ENCODE peak calls at places on chromosomes 12 and 14, in eight cellular contexts. P is brain microvascular endothelial cell, G is BJ, V is IMR-90, J is psoas muscle, F is MM.1S, N is astrocyte of the spinal cord, E is A549. K is an unnamed sample.

GRCh38 chr12:62032838-62033237 is 227.4 kb upstream of the USP15 start:
- DNase-seq in N (no peak), V (no peak), P (no peak), J (no peak), E (no peak), G (peak), F (no peak), K (no peak)

GRCh38 chr12:104059963-104060362 is 4.4 kb upstream of the HCFC2 start:
- DNase-seq in N (no peak), V (no peak), J (no peak), P (no peak), G (no peak), E (no peak), F (no peak), K (no peak)

GRCh38 chr12:68863109-68863770 is 55.3 kb downstream of the MDM2 start:
- DNase-seq in E (no peak), G (no peak), P (no peak), J (no peak), V (no peak), F (no peak), N (no peak), K (no peak)

GRCh38 chr12:79983492-79983891 is 48.6 kb upstream of the PPP1R12A start:
- DNase-seq in G (peak), E (peak), V (peak), F (no peak), N (peak), P (peak), J (no peak), K (peak)

GRCh38 chr14:89139404-89140247 is 277.4 kb downstream of the FOXN3 start:
- DNase-seq in E (no peak), P (no peak), N (no peak), G (no peak), J (no peak), V (no peak), F (no peak), K (no peak)

GRCh38 chr12:70744133-70744532 is 106.9 kb upstream of the PTPRB start:
- DNase-seq in G (no peak), E (no peak), F (no peak), V (no peak), J (no peak), P (no peak), N (no peak), K (peak)

GRCh38 chr12:50642035-50642451 is 121.9 kb upstream of the ATF1 start:
- DNase-seq in E (peak), G (no peak), F (no peak), N (peak), P (peak), J (no peak), V (peak), K (peak)

GRCh38 chr12:90090929-90091651 is 382.5 kb upstream of the ATP2B1 start:
- DNase-seq in G (peak), P (peak), J (peak), F (no peak), V (peak), E (peak), N (peak), K (peak)

GRCh38 chr12:11059784-11060183 is 2.3 kb downstream of the TAS2R46 start:
- DNase-seq in P (no peak), F (no peak), J (no peak), N (peak), E (no peak), V (peak), G (no peak), K (peak)

GRCh38 chr14:80313806-80314205 is 102.5 kb upstream of the DIO2 start:
- DNase-seq in G (peak), N (peak), E (no peak), P (no peak), F (no peak), V (peak), J (no peak), K (no peak)

GRCh38 chr12:92002673-92003382 is 142.8 kb downstream of the BTG1 start:
- DNase-seq in P (no peak), J (no peak), E (no peak), F (no peak), G (no peak), V (no peak), N (no peak), K (no peak)

DNA sequence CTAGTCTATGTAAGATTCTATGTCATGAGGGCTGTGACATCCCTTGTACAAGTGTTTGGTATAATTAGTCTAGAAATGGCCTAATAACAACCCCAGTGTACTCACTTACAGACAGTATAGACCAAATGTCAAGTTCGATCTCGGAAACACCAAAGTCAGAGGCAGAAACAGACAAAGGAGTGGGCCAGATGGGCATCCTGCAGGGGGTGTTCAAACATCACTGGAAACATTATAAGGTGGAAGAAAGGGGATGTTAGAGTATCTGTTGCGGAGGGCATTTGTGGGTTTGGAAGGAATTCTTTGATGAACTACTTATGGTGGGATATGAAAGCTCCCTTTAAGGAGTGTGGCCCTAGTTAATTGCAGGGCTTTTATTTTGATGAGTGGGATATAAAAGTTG is 134.6 kb downstream of the ESR2 start:
- DNase-seq in F (no peak), V (no peak), P (no peak), G (no peak), J (no peak), N (no peak), E (no peak), K (no peak)
- TF ChIP-seq CTCF in F (no peak), V (no peak), P (peak), G (no peak), J (no peak), N (peak), E (no peak), K (no peak)

GRCh38 chr14:77120771-77121743 is 20.5 kb downstream of the ZDHHC22 start:
- DNase-seq in N (no peak), J (no peak), V (no peak), E (no peak), G (no peak), P (no peak), F (peak), K (no peak)
- H3K4me3 ChIP-seq in N (no peak), J (peak), V (no peak), E (no peak), G (no peak), P (no peak), F (no peak), K (no peak)

GRCh38 chr14:67837011-67837624 is 17.5 kb downstream of the RAD51B start:
- DNase-seq in P (peak), G (peak), E (peak), J (no peak), V (peak), F (peak), N (peak), K (peak)
- TF ChIP-seq CTCF in P (peak), G (peak), E (peak), J (peak), V (peak), F (peak), N (peak), K (peak)

GRCh38 chr14:36271939-36272907 is 48.2 kb downstream of the MBIP start:
- DNase-seq in G (no peak), J (no peak), F (no peak), N (peak), P (no peak), V (peak), E (no peak), K (peak)
- H3K4me3 ChIP-seq in G (peak), J (peak), F (no peak), N (peak), P (peak), V (peak), E (no peak), K (peak)

DNA sequence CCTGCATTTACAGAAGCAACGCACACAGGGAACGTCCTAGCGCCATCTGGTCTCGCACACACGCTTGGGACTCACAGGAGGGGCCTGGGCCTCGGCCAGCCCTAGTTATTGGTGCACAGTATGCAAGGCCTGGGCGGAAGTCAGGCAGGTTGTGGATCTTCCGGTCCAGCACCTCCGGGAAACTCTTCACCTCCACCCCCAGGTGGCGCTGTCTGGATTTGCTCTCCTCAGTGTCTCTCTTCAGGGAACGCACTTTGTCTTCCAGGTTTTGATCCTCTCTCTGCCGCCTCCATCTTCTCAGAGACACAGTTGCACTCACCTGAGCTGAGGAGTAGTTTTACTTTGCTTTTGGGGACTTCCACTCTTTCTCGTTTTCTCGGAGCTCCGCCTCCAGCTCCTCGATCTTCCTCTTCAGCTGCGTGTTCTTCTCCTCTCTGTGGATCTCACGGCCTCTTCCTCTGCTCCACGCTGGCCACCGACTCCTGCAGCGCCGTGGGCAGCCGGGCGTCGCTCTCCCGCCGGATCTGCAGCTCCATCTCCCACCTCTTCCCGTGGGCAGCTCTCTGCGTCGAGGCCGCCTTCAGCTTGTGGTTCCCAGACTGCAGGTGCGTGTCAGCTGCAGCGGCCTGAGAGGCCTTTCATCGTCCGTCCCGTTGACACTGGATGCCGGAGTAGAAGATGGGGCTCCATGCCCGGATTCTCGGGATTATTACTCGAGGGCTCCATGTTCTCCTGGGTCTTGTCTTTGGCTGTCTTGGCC is 933.8 kb downstream of the TMEM121 start:
- DNase-seq in G (no peak), N (no peak), P (no peak), F (peak), E (peak), J (no peak), V (no peak), K (no peak)
- TF ChIP-seq CTCF in G (no peak), N (no peak), P (peak), F (peak), E (no peak), J (no peak), V (no peak), K (no peak)

GRCh38 chr14:99241314-99242035 is 30.5 kb downstream of the BCL11B start:
- DNase-seq in F (no peak), J (no peak), V (no peak), G (no peak), N (no peak), P (no peak), E (no peak), K (no peak)
- H3K4me3 ChIP-seq in F (no peak), J (no peak), V (no peak), G (no peak), N (no peak), P (no peak), E (no peak), K (no peak)

DNA sequence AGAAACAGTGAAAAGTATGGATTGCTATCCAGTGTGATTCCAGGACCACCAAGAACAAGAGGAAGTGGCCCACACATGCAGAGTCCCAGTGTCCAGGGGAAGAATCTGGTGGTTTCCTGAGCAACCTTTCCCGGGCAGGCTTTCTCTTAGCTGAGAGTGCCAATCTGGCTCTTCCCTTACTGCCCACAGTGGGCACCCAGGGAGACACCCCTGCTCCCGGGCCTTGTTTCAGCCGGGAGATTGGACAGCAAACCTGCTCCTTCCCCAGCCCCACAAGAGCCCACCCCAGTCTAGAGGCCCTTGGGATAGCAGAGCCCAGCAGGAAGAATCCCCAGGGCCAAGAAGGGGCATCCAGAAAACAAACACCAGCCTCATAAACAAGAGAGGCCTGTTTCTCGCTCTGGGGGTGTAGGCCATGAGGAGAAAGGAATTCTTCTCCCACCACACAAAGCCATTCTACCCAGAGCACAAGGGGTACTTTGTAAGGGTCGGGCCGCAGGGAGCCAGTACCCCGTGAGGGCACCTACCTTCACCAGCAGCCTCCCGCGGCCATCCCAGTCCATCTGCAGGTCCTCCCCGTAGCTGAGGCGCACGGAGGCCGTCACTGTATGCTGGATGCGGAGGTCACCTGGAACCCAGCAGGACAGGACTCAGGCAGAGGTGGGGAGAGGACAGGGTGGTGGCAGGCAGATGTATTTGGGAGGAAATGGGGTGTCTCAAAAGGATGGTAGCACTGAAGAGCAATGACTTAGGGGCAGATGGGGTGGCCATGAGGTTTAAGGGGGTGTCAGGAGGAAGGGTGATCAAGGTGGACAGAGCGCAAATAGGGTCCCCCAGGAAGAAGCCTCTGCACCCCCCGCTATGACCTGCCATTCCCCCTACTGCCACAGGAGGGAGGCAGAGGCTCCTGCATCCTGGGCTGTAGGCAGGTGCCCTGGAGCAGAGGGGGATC is 61.8 kb downstream of the VWF start:
- DNase-seq in V (peak), N (peak), P (no peak), F (peak), J (no peak), E (peak), G (no peak), K (peak)
- TF ChIP-seq CTCF in V (peak), N (peak), P (peak), F (peak), J (peak), E (peak), G (peak), K (peak)

K was measured in cardiac fibroblast.